ENCODE peak calls at places on chromosomes 6 and 20, in nine cellular contexts. One of them, this sample, is unnamed. For H3K36me3 and H3K27me3, the result is how much of the 10 kb centered on the place peaks cover.

GRCh38 chr20:25480797-25481196 is 73.3 kb downstream of the GINS1 start:
- DNase-seq in PC-9: no peak
- DNase-seq in colonic mucosa: no peak
- DNase-seq in IMR-90: no peak
- DNase-seq in MM.1S: no peak
- DNase-seq in tibial nerve: no peak
- DNase-seq in right lobe of liver: no peak
- DNase-seq in DND-41: no peak
- DNase-seq in GM06990: no peak
- DNase-seq in this sample: no peak

GRCh38 chr6:31202259-31203166 is 32.0 kb upstream of the POU5F1 start:
- DNase-seq in right lobe of liver: no peak
- DNase-seq in DND-41: no peak
- DNase-seq in MM.1S: no peak
- DNase-seq in IMR-90: no peak
- DNase-seq in tibial nerve: no peak
- DNase-seq in PC-9: no peak
- DNase-seq in colonic mucosa: peak
- DNase-seq in GM06990: no peak
- DNase-seq in this sample: no peak

GRCh38 chr6:109303647-109304283 is 78.5 kb downstream of the CD164 start:
- DNase-seq in IMR-90: no peak
- DNase-seq in MM.1S: no peak
- DNase-seq in colonic mucosa: peak
- DNase-seq in PC-9: no peak
- DNase-seq in DND-41: no peak
- DNase-seq in tibial nerve: no peak
- DNase-seq in GM06990: no peak
- DNase-seq in right lobe of liver: no peak
- DNase-seq in this sample: no peak

GRCh38 chr6:30966154-30966553 is 17.4 kb upstream of the MUC21 start:
- DNase-seq in DND-41: no peak
- DNase-seq in IMR-90: no peak
- DNase-seq in colonic mucosa: no peak
- DNase-seq in tibial nerve: no peak
- DNase-seq in right lobe of liver: no peak
- DNase-seq in MM.1S: no peak
- DNase-seq in GM06990: no peak
- DNase-seq in PC-9: no peak
- DNase-seq in this sample: no peak

GRCh38 chr20:56424931-56425330 is 12.9 kb downstream of the CASS4 start:
- DNase-seq in IMR-90: no peak
- DNase-seq in MM.1S: no peak
- DNase-seq in colonic mucosa: no peak
- DNase-seq in right lobe of liver: no peak
- DNase-seq in DND-41: no peak
- DNase-seq in GM06990: no peak
- DNase-seq in PC-9: no peak
- DNase-seq in tibial nerve: no peak
- DNase-seq in this sample: no peak

GRCh38 chr6:1771324-1771723 is 161.6 kb downstream of the FOXC1 start:
- DNase-seq in tibial nerve: no peak
- DNase-seq in colonic mucosa: no peak
- DNase-seq in IMR-90: peak
- DNase-seq in PC-9: no peak
- DNase-seq in GM06990: no peak
- DNase-seq in DND-41: no peak
- DNase-seq in MM.1S: no peak
- DNase-seq in right lobe of liver: no peak
- DNase-seq in this sample: no peak

GRCh38 chr6:5231289-5231688 is 29.5 kb downstream of the LYRM4 start:
- DNase-seq in IMR-90: no peak
- DNase-seq in MM.1S: no peak
- DNase-seq in DND-41: no peak
- DNase-seq in PC-9: no peak
- DNase-seq in tibial nerve: no peak
- DNase-seq in right lobe of liver: no peak
- DNase-seq in GM06990: no peak
- DNase-seq in colonic mucosa: no peak
- DNase-seq in this sample: no peak

GRCh38 chr20:20034486-20034885 is 17.3 kb downstream of the NAA20 start:
- DNase-seq in right lobe of liver: no peak
- DNase-seq in colonic mucosa: no peak
- DNase-seq in IMR-90: no peak
- DNase-seq in MM.1S: no peak
- DNase-seq in tibial nerve: no peak
- DNase-seq in DND-41: no peak
- DNase-seq in PC-9: no peak
- DNase-seq in GM06990: no peak
- DNase-seq in this sample: no peak

GRCh38 chr6:10144772-10145171 is 270.1 kb downstream of the TFAP2A start:
- DNase-seq in tibial nerve: no peak
- DNase-seq in GM06990: no peak
- DNase-seq in right lobe of liver: no peak
- DNase-seq in MM.1S: no peak
- DNase-seq in PC-9: no peak
- DNase-seq in IMR-90: no peak
- DNase-seq in DND-41: no peak
- DNase-seq in colonic mucosa: no peak
- DNase-seq in this sample: no peak

GRCh38 chr6:89657445-89658158 is 19.1 kb upstream of the LYRM2 start:
- DNase-seq in tibial nerve: no peak
- DNase-seq in IMR-90: no peak
- DNase-seq in PC-9: no peak
- DNase-seq in colonic mucosa: no peak
- DNase-seq in DND-41: no peak
- DNase-seq in right lobe of liver: no peak
- DNase-seq in MM.1S: no peak
- DNase-seq in GM06990: no peak
- DNase-seq in this sample: no peak
- H3K36me3 ChIP-seq in tibial nerve: under half
- H3K36me3 ChIP-seq in IMR-90: under half
- H3K36me3 ChIP-seq in PC-9: under half
- H3K36me3 ChIP-seq in colonic mucosa: under half
- H3K36me3 ChIP-seq in DND-41: half or more
- H3K36me3 ChIP-seq in right lobe of liver: under half
- H3K36me3 ChIP-seq in MM.1S: under half
- H3K36me3 ChIP-seq in GM06990: under half
- H3K36me3 ChIP-seq in this sample: under half

DNA sequence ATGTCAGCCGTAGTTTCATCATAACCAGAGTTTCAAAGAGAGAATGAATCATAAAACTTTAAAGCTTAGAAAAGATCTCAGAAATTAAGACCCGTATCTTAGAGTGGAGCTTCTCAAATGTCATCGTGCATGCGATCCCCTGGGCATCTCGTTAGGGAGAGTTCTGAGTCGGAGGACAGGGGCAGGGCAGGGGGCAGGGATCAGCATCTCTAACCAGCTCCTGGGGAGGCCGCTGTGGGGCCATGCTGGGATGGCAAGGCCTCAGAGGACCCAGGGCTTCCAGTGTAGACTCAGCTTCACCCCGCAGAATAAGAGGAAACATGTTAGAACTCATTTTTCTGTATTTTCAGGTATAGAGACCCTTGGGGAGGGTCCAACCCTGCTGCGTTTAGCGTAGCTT is 72.0 kb upstream of the AFDN start:
- DNase-seq in DND-41: no peak
- DNase-seq in GM06990: no peak
- DNase-seq in MM.1S: no peak
- DNase-seq in right lobe of liver: no peak
- DNase-seq in colonic mucosa: no peak
- DNase-seq in PC-9: no peak
- DNase-seq in IMR-90: no peak
- DNase-seq in tibial nerve: no peak
- DNase-seq in this sample: no peak
- TF ChIP-seq CTCF in DND-41: no peak
- TF ChIP-seq CTCF in GM06990: no peak
- TF ChIP-seq CTCF in MM.1S: no peak
- TF ChIP-seq CTCF in right lobe of liver: no peak
- TF ChIP-seq CTCF in colonic mucosa: no peak
- TF ChIP-seq CTCF in PC-9: no peak
- TF ChIP-seq CTCF in IMR-90: no peak
- TF ChIP-seq CTCF in tibial nerve: no peak
- TF ChIP-seq CTCF in this sample: no peak

DNA sequence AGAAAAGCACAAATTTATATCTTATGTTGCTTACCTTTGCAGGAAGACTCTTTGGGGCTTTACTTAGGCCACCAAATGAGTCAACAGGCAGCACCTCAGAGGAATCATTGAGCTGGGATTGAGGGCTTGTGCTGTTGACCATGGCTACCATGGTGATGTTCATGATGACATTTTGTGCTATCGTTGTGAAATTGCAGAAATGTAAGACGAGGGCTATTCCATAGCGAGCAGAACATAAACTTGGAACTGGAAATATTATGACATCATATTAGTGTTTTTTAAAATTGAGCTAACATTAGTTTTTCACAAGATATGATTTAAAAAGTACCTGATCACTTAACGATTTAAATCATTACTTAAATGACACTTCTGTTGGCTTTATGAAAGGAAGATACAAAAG is 11.8 kb downstream of the SLC17A3 start:
- DNase-seq in PC-9: no peak
- DNase-seq in tibial nerve: no peak
- DNase-seq in right lobe of liver: no peak
- DNase-seq in IMR-90: no peak
- DNase-seq in MM.1S: no peak
- DNase-seq in GM06990: no peak
- DNase-seq in DND-41: no peak
- DNase-seq in colonic mucosa: no peak
- DNase-seq in this sample: no peak
- H3K27me3 ChIP-seq in PC-9: under half
- H3K27me3 ChIP-seq in tibial nerve: under half
- H3K27me3 ChIP-seq in right lobe of liver: under half
- H3K27me3 ChIP-seq in IMR-90: under half
- H3K27me3 ChIP-seq in MM.1S: under half
- H3K27me3 ChIP-seq in GM06990: under half
- H3K27me3 ChIP-seq in DND-41: under half
- H3K27me3 ChIP-seq in colonic mucosa: under half
- H3K27me3 ChIP-seq in this sample: under half

DNA sequence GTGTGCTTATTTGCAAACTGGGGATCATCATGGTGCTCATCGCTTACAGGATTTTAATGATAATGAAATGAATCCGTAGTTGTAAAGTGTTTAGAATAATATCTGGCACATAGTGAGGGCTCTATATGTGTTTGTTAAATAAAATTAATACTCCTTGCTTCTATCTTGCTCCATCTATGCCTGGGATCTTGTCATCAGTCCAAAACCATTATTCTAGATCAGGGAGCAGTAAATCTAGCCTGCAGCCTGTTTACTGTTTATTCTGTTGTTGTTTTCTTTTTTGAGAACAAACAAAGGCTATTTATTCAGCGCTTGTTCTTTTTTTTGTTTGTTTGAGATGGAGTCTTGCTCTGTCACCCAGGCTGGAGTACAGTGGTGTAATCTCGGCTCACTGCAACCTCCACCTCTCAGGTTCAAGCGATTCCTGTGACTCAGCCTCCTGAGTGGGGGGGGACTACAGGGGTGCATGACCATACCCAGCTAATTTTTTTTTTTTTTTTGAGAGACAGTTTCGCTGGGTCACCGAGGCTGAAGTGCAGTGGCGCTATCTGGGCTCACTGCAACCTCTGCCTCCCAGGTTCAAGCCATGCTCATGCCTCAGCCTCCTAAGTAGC is 8.1 kb downstream of the ACOT8 start:
- DNase-seq in MM.1S: no peak
- DNase-seq in right lobe of liver: no peak
- DNase-seq in tibial nerve: no peak
- DNase-seq in GM06990: no peak
- DNase-seq in IMR-90: no peak
- DNase-seq in DND-41: no peak
- DNase-seq in colonic mucosa: no peak
- DNase-seq in PC-9: no peak
- DNase-seq in this sample: no peak
- H3K36me3 ChIP-seq in MM.1S: under half
- H3K36me3 ChIP-seq in right lobe of liver: under half
- H3K36me3 ChIP-seq in tibial nerve: under half
- H3K36me3 ChIP-seq in GM06990: under half
- H3K36me3 ChIP-seq in IMR-90: under half
- H3K36me3 ChIP-seq in DND-41: half or more
- H3K36me3 ChIP-seq in colonic mucosa: under half
- H3K36me3 ChIP-seq in PC-9: under half
- H3K36me3 ChIP-seq in this sample: under half

This sample was measured in kidney epithelial cell.